ENCODE peak calls at places on chromosomes 11 and 22, in four cellular contexts. W is H54; X is stimulated activated CD8-positive, alpha-beta memory T cell treated with anti-CD3 and anti-CD28 coated beads, Interleukin-15, amount 100 ng/mL, for 4 hours; I is fibroblast of lung. S is an unnamed sample.

GRCh38 chr11:77205467-77206263 is 77.6 kb downstream of the MYO7A start:
- DNase-seq in W (no peak), X (no peak), I (no peak), S (peak; percentile 16)

GRCh38 chr11:131109256-131109655 is 193.0 kb upstream of the SNX19 start:
- DNase-seq in W (no peak), X (no peak), I (peak; percentile 5), S (no peak)

GRCh38 chr22:36935694-36936093 is 22.3 kb downstream of the CSF2RB start:
- DNase-seq in W (no peak), X (no peak), I (no peak), S (no peak)

GRCh38 chr11:103871923-103872551 is 164.4 kb upstream of the DDI1 start:
- DNase-seq in W (no peak), X (no peak), I (no peak), S (no peak)

GRCh38 chr22:44882226-44882905 is 127.4 kb downstream of the PHF21B start:
- DNase-seq in W (no peak), X (no peak), I (no peak), S (no peak)

GRCh38 chr11:47946682-47947575 is 33.4 kb upstream of the PTPRJ start:
- DNase-seq in W (peak; percentile 94), X (no peak), I (peak; percentile 93), S (peak; percentile 88)

GRCh38 chr22:38655532-38656255 is 498 bp downstream of the FAM227A start:
- DNase-seq in W (no peak), X (no peak), I (peak; percentile 16), S (no peak)

GRCh38 chr11:20501971-20502370 is 97.4 kb upstream of the SLC6A5 start:
- DNase-seq in W (no peak), X (no peak), I (no peak), S (no peak)

GRCh38 chr22:31820655-31821054 is 66.8 kb downstream of the DEPDC5 start:
- DNase-seq in W (no peak), X (no peak), I (no peak), S (no peak)

GRCh38 chr22:27474711-27475547 is 326.6 kb downstream of the MN1 start:
- DNase-seq in W (peak; percentile 54), X (no peak), I (peak; percentile 42), S (peak; percentile 46)

GRCh38 chr11:130042093-130042591 is 27.6 kb upstream of the APLP2 start:
- DNase-seq in W (peak; percentile 59), X (no peak), I (peak; percentile 87), S (peak; percentile 66)

GRCh38 chr11:125069796-125070195 is 6.7 kb downstream of the SLC37A2 start:
- DNase-seq in W (no peak), X (no peak), I (peak; percentile 17), S (peak; percentile 9)

GRCh38 chr11:33016654-33017053 is 976 bp downstream of the DEPDC7 start:
- DNase-seq in W (no peak), X (no peak), I (no peak), S (no peak)

GRCh38 chr11:128949791-128950454 is 7.3 kb upstream of the TP53AIP1 start:
- DNase-seq in W (no peak), X (no peak), I (peak; percentile 59), S (no peak)

GRCh38 chr11:2305862-2306823 is 4.3 kb downstream of the TSPAN32 start:
- DNase-seq in W (no peak), X (no peak), I (peak; percentile 94), S (no peak)

GRCh38 chr11:118057424-118058145 is 19.3 kb upstream of the TMPRSS4 start:
- DNase-seq in W (no peak), X (no peak), I (no peak), S (no peak)

GRCh38 chr11:84714316-84714780 is 912.8 kb downstream of the DLG2 start:
- DNase-seq in W (peak; percentile 28), X (no peak), I (peak; percentile 2), S (peak; percentile 10)

GRCh38 chr11:2745511-2745910 is 45.7 kb upstream of the KCNQ1OT1 start:
- DNase-seq in W (no peak), X (no peak), I (no peak), S (no peak)

GRCh38 chr11:579830-580601 is 3.7 kb downstream of the PHRF1 start:
- DNase-seq in W (no peak), X (no peak), I (no peak), S (no peak)

GRCh38 chr11:113683481-113684046 is 22.5 kb downstream of the TMPRSS5 start:
- DNase-seq in W (no peak), X (no peak), I (no peak), S (no peak)

GRCh38 chr22:44026630-44027511 is 2.8 kb downstream of the PARVB start:
- DNase-seq in W (no peak), X (peak; percentile 50), I (peak; percentile 57), S (no peak)

GRCh38 chr11:124320097-124320496 is at the start of gene OR8D2:
- DNase-seq in W (no peak), X (no peak), I (no peak), S (no peak)

GRCh38 chr11:47387944-47388696 is 9.8 kb upstream of the SPI1 start:
- DNase-seq in W (no peak), X (no peak), I (no peak), S (no peak)

GRCh38 chr11:47881145-47881544 is 33.0 kb upstream of the NUP160 start:
- DNase-seq in W (no peak), X (no peak), I (no peak), S (no peak)

GRCh38 chr22:31039393-31039792 is 41.7 kb upstream of the SMTN start:
- DNase-seq in W (no peak), X (no peak), I (peak; percentile 88), S (no peak)

GRCh38 chr11:19670030-19670761 is 42.4 kb upstream of the NAV2 start:
- DNase-seq in W (peak; percentile 33), X (no peak), I (peak; percentile 48), S (no peak)

GRCh38 chr11:9143726-9144125 is 52.3 kb upstream of the SCUBE2 start:
- DNase-seq in W (no peak), X (no peak), I (no peak), S (no peak)

GRCh38 chr11:83641511-83641910 is 355.3 kb upstream of the CCDC90B start:
- DNase-seq in W (no peak), X (no peak), I (peak; percentile 34), S (no peak)

GRCh38 chr11:101914349-101914736 is 467 bp upstream of the CEP126 start:
- DNase-seq in W (peak; percentile 4), X (no peak), I (peak; percentile 61), S (no peak)